ENCODE peak calls at places on chromosomes 6 and 20, in eight cellular contexts. Z, L, M, I, D, C, P and K are unnamed samples.

GRCh38 chr6:36840471-36841461 is 1.5 kb upstream of the CPNE5 start:
- DNase-seq in D (peak; percentile 81), M (no peak), Z (no peak), I (no peak), C (peak; percentile 76), L (no peak), P (peak; percentile 79), K (no peak)

GRCh38 chr6:292506-293184 is 358 bp downstream of the DUSP22 start:
- DNase-seq in Z (peak; percentile 62), C (peak; percentile 86), D (peak; percentile 94), I (peak; percentile 79), M (peak; percentile 75), L (peak; percentile 19), P (no peak), K (peak; percentile 89)

GRCh38 chr20:47353224-47353696 is 3.2 kb downstream of the ZMYND8 start:
- DNase-seq in C (no peak), D (no peak), L (no peak), Z (no peak), P (no peak), I (no peak), M (no peak), K (no peak)

GRCh38 chr6:131029661-131030297 is 33.3 kb downstream of the EPB41L2 start:
- DNase-seq in P (no peak), C (no peak), D (no peak), L (no peak), I (no peak), Z (no peak), M (peak; percentile 12), K (no peak)

GRCh38 chr20:58888521-58889333 is 36.2 kb downstream of the GNAS start:
- DNase-seq in M (peak; percentile 81), D (peak; percentile 97), Z (peak; percentile 86), P (peak; percentile 84), I (peak; percentile 82), C (peak; percentile 93), L (no peak), K (peak; percentile 87)

GRCh38 chr20:46376196-46376785 is 30.1 kb downstream of the ELMO2 start:
- DNase-seq in M (no peak), C (no peak), Z (no peak), I (no peak), L (no peak), P (no peak), D (no peak), K (no peak)

GRCh38 chr6:47061631-47062300 is 19.6 kb upstream of the ADGRF1 start:
- DNase-seq in L (no peak), D (no peak), I (no peak), P (no peak), C (peak; percentile 88), M (no peak), Z (no peak), K (peak; percentile 14)

GRCh38 chr20:16296933-16297332 is 276.3 kb downstream of the KIF16B start:
- DNase-seq in M (no peak), L (no peak), C (no peak), Z (no peak), D (no peak), P (no peak), I (no peak), K (no peak)

GRCh38 chr20:10984899-10985298 is 311.1 kb upstream of the JAG1 start:
- DNase-seq in M (no peak), I (no peak), L (no peak), Z (no peak), C (no peak), D (no peak), P (no peak), K (no peak)

GRCh38 chr20:54340667-54341081 is 132.8 kb downstream of the PFDN4 start:
- DNase-seq in M (no peak), L (no peak), P (no peak), D (no peak), I (no peak), Z (no peak), C (no peak), K (no peak)

GRCh38 chr6:25175216-25175615 is 104.0 kb upstream of the CARMIL1 start:
- DNase-seq in Z (no peak), P (no peak), D (no peak), I (no peak), L (no peak), C (no peak), M (no peak), K (peak; percentile 36)

GRCh38 chr6:117441824-117442264 is 16.1 kb upstream of the ROS1 start:
- DNase-seq in D (no peak), C (no peak), I (no peak), M (no peak), Z (no peak), L (peak; percentile 13), P (no peak), K (no peak)

GRCh38 chr6:106141441-106142237 is 55.5 kb downstream of the PRDM1 start:
- DNase-seq in D (no peak), P (no peak), C (no peak), Z (no peak), M (peak; percentile 28), I (no peak), L (no peak), K (peak; percentile 58)

GRCh38 chr6:650098-650497 is 6.8 kb downstream of the HUS1B start:
- DNase-seq in L (no peak), M (no peak), P (no peak), I (no peak), D (no peak), C (no peak), Z (no peak), K (no peak)

GRCh38 chr6:38302081-38302480 is 337.6 kb downstream of the BTBD9 start:
- DNase-seq in L (no peak), Z (no peak), I (no peak), P (no peak), C (no peak), D (no peak), M (no peak), K (no peak)

GRCh38 chr20:37405351-37405897 is 59.5 kb downstream of the SRC start:
- DNase-seq in D (no peak), Z (no peak), L (peak; percentile 49), M (no peak), P (no peak), I (no peak), C (no peak), K (no peak)
- H3K27ac ChIP-seq in D (no peak overlapping the region), Z (no peak overlapping the region), L (no peak overlapping the region), M (no peak overlapping the region), P (no peak overlapping the region), I (no peak overlapping the region), C (peak overlapping the region; percentile 23), K (no peak overlapping the region)

GRCh38 chr6:26552205-26552604 is 14.0 kb downstream of the HMGN4 start:
- DNase-seq in C (no peak), Z (no peak), M (no peak), D (no peak), I (no peak), P (peak; percentile 32), L (no peak), K (no peak)

GRCh38 chr6:26554669-26555504 is 16.7 kb downstream of the HMGN4 start:
- DNase-seq in D (no peak), L (no peak), Z (peak; percentile 56), P (peak; percentile 78), M (no peak), C (no peak), I (no peak), K (peak; percentile 29)

GRCh38 chr6:26552640-26553189 is 14.5 kb downstream of the HMGN4 start:
- DNase-seq in M (no peak), Z (no peak), L (no peak), I (no peak), C (no peak), P (no peak), D (no peak), K (no peak)

GRCh38 chr6:26553739-26554668 is 15.8 kb downstream of the HMGN4 start:
- DNase-seq in D (no peak), C (peak; percentile 91), M (peak; percentile 74), P (peak; percentile 92), Z (peak; percentile 89), L (no peak), I (peak; percentile 84), K (peak; percentile 82)

GRCh38 chr6:26553264-26553738 is 15.1 kb downstream of the HMGN4 start:
- DNase-seq in L (no peak), I (peak; percentile 72), D (no peak), M (peak; percentile 85), C (peak; percentile 89), P (peak; percentile 93), Z (peak; percentile 82), K (peak; percentile 79)
- TF ChIP-seq EP300 in L (no peak), I (no peak), D (no peak), M (peak; percentile 72), C (no peak), P (no peak), Z (no peak), K (no peak)

GRCh38 chr20:32204485-32205115 is 2.9 kb downstream of the PLAGL2 start:
- DNase-seq in I (no peak), D (no peak), L (no peak), C (no peak), Z (no peak), P (no peak), M (no peak), K (no peak)

GRCh38 chr20:32201296-32201976 is 6.1 kb downstream of the PLAGL2 start:
- DNase-seq in I (no peak), L (no peak), Z (no peak), D (no peak), M (no peak), C (no peak), P (no peak), K (no peak)

GRCh38 chr20:32201977-32202363 is 5.6 kb downstream of the PLAGL2 start:
- DNase-seq in C (no peak), P (no peak), M (no peak), I (no peak), Z (peak; percentile 32), D (no peak), L (no peak), K (no peak)

GRCh38 chr20:32205502-32206382 is 1.8 kb downstream of the PLAGL2 start:
- DNase-seq in L (no peak), C (no peak), Z (no peak), P (no peak), M (no peak), I (no peak), D (no peak), K (no peak)

GRCh38 chr20:32203556-32204484 is 3.7 kb downstream of the PLAGL2 start:
- DNase-seq in I (peak; percentile 63), C (no peak), M (no peak), Z (peak; percentile 33), P (no peak), D (no peak), L (no peak), K (peak; percentile 43)
- H3K27ac ChIP-seq in I (peak overlapping the region; percentile 92), C (peak overlapping the region; percentile 83), M (peak overlapping the region; percentile 22), Z (no peak overlapping the region), P (no peak overlapping the region), D (peak overlapping the region; percentile 98), L (peak overlapping the region; percentile 7), K (peak overlapping the region; percentile 83)

GRCh38 chr20:1185316-1185741 is 548 bp upstream of the TMEM74B start:
- DNase-seq in C (no peak), I (no peak), L (peak; percentile 38), Z (no peak), D (peak; percentile 85), P (no peak), M (peak; percentile 65), K (no peak)

GRCh38 chr20:1184260-1184637 is 532 bp downstream of the TMEM74B start:
- DNase-seq in L (no peak), M (no peak), I (no peak), P (no peak), Z (no peak), D (no peak), C (no peak), K (no peak)

GRCh38 chr20:1183153-1183552 is 1.6 kb downstream of the TMEM74B start:
- DNase-seq in Z (no peak), P (no peak), M (no peak), D (no peak), C (no peak), L (no peak), I (no peak), K (no peak)

GRCh38 chr20:1185781-1186334 is 1.1 kb upstream of the TMEM74B start:
- DNase-seq in M (peak; percentile 68), C (no peak), L (peak; percentile 81), P (peak; percentile 84), D (peak; percentile 87), I (peak; percentile 49), Z (no peak), K (peak; percentile 55)

GRCh38 chr20:1184638-1185315 is at the start of gene TMEM74B:
- DNase-seq in P (peak; percentile 71), I (no peak), Z (no peak), L (no peak), C (no peak), M (peak; percentile 29), D (peak; percentile 86), K (no peak)
- TF ChIP-seq EP300 in P (no peak), I (no peak), Z (no peak), L (no peak), C (no peak), M (no peak), D (no peak), K (no peak)